ENCODE peak calls at places on chromosomes 12 and 14, in eight cellular contexts. One of them, this sample, is unnamed.

GRCh38 chr12:79936670-79937069 is 1.8 kb upstream of the PPP1R12A start:
- DNase-seq in body of pancreas: no peak
- DNase-seq in CD4-positive, CD25-positive, alpha-beta regulatory T cell: no peak
- DNase-seq in heart left ventricle: no peak
- DNase-seq in naive thymus-derived CD4-positive, alpha-beta T cell: no peak
- DNase-seq in GM23338: no peak
- DNase-seq in CD8-positive, alpha-beta T cell: no peak
- DNase-seq in heart right ventricle: no peak
- DNase-seq in this sample: no peak

GRCh38 chr12:75908961-75909699 is 122.4 kb downstream of the PHLDA1 start:
- DNase-seq in heart left ventricle: peak; percentile 80
- DNase-seq in CD4-positive, CD25-positive, alpha-beta regulatory T cell: no peak
- DNase-seq in naive thymus-derived CD4-positive, alpha-beta T cell: no peak
- DNase-seq in heart right ventricle: peak; percentile 66
- DNase-seq in CD8-positive, alpha-beta T cell: no peak
- DNase-seq in body of pancreas: peak; percentile 76
- DNase-seq in GM23338: no peak
- DNase-seq in this sample: no peak

GRCh38 chr12:124252964-124253363 is 41.9 kb upstream of the RFLNA start:
- DNase-seq in heart right ventricle: no peak
- DNase-seq in CD4-positive, CD25-positive, alpha-beta regulatory T cell: no peak
- DNase-seq in naive thymus-derived CD4-positive, alpha-beta T cell: no peak
- DNase-seq in GM23338: no peak
- DNase-seq in heart left ventricle: no peak
- DNase-seq in CD8-positive, alpha-beta T cell: no peak
- DNase-seq in body of pancreas: no peak
- DNase-seq in this sample: no peak

GRCh38 chr12:98973395-98973794 is 328.3 kb downstream of the APAF1 start:
- DNase-seq in CD4-positive, CD25-positive, alpha-beta regulatory T cell: no peak
- DNase-seq in heart left ventricle: no peak
- DNase-seq in naive thymus-derived CD4-positive, alpha-beta T cell: no peak
- DNase-seq in GM23338: no peak
- DNase-seq in heart right ventricle: no peak
- DNase-seq in body of pancreas: no peak
- DNase-seq in CD8-positive, alpha-beta T cell: no peak
- DNase-seq in this sample: no peak

GRCh38 chr12:106900554-106900953 is 55.2 kb upstream of the TMEM263 start:
- DNase-seq in CD8-positive, alpha-beta T cell: no peak
- DNase-seq in heart left ventricle: no peak
- DNase-seq in heart right ventricle: no peak
- DNase-seq in CD4-positive, CD25-positive, alpha-beta regulatory T cell: no peak
- DNase-seq in naive thymus-derived CD4-positive, alpha-beta T cell: no peak
- DNase-seq in body of pancreas: no peak
- DNase-seq in GM23338: peak; percentile 10
- DNase-seq in this sample: no peak

GRCh38 chr12:26090853-26091510 is 33.9 kb downstream of the BHLHE41 start:
- DNase-seq in GM23338: no peak
- DNase-seq in body of pancreas: no peak
- DNase-seq in heart right ventricle: no peak
- DNase-seq in CD8-positive, alpha-beta T cell: no peak
- DNase-seq in heart left ventricle: no peak
- DNase-seq in naive thymus-derived CD4-positive, alpha-beta T cell: no peak
- DNase-seq in CD4-positive, CD25-positive, alpha-beta regulatory T cell: no peak
- DNase-seq in this sample: no peak

GRCh38 chr12:89156862-89157262 is 195.4 kb downstream of the DUSP6 start:
- DNase-seq in heart left ventricle: no peak
- DNase-seq in CD8-positive, alpha-beta T cell: no peak
- DNase-seq in body of pancreas: no peak
- DNase-seq in GM23338: no peak
- DNase-seq in heart right ventricle: no peak
- DNase-seq in naive thymus-derived CD4-positive, alpha-beta T cell: no peak
- DNase-seq in CD4-positive, CD25-positive, alpha-beta regulatory T cell: no peak
- DNase-seq in this sample: no peak

GRCh38 chr14:74720526-74720925 is 7.6 kb downstream of the FCF1 start:
- DNase-seq in CD4-positive, CD25-positive, alpha-beta regulatory T cell: no peak
- DNase-seq in GM23338: no peak
- DNase-seq in body of pancreas: no peak
- DNase-seq in CD8-positive, alpha-beta T cell: no peak
- DNase-seq in naive thymus-derived CD4-positive, alpha-beta T cell: no peak
- DNase-seq in heart right ventricle: no peak
- DNase-seq in heart left ventricle: no peak
- DNase-seq in this sample: no peak

GRCh38 chr12:76690916-76691700 is 72.8 kb upstream of the ZDHHC17 start:
- DNase-seq in heart left ventricle: no peak
- DNase-seq in CD4-positive, CD25-positive, alpha-beta regulatory T cell: no peak
- DNase-seq in naive thymus-derived CD4-positive, alpha-beta T cell: no peak
- DNase-seq in CD8-positive, alpha-beta T cell: no peak
- DNase-seq in GM23338: no peak
- DNase-seq in body of pancreas: no peak
- DNase-seq in heart right ventricle: no peak
- DNase-seq in this sample: no peak

GRCh38 chr14:93976477-93977057 is at the start of gene ASB2:
- DNase-seq in CD4-positive, CD25-positive, alpha-beta regulatory T cell: no peak
- DNase-seq in body of pancreas: no peak
- DNase-seq in heart right ventricle: no peak
- DNase-seq in CD8-positive, alpha-beta T cell: no peak
- DNase-seq in heart left ventricle: peak; percentile 52
- DNase-seq in naive thymus-derived CD4-positive, alpha-beta T cell: no peak
- DNase-seq in GM23338: no peak
- DNase-seq in this sample: no peak

GRCh38 chr12:85348779-85349178 is 68.8 kb downstream of the ALX1 start:
- DNase-seq in CD4-positive, CD25-positive, alpha-beta regulatory T cell: no peak
- DNase-seq in CD8-positive, alpha-beta T cell: no peak
- DNase-seq in heart left ventricle: no peak
- DNase-seq in heart right ventricle: no peak
- DNase-seq in naive thymus-derived CD4-positive, alpha-beta T cell: no peak
- DNase-seq in GM23338: no peak
- DNase-seq in body of pancreas: no peak
- DNase-seq in this sample: no peak

GRCh38 chr12:52210186-52210924 is 18.5 kb upstream of the KRT80 start:
- DNase-seq in GM23338: no peak
- DNase-seq in heart right ventricle: no peak
- DNase-seq in naive thymus-derived CD4-positive, alpha-beta T cell: no peak
- DNase-seq in CD4-positive, CD25-positive, alpha-beta regulatory T cell: no peak
- DNase-seq in body of pancreas: no peak
- DNase-seq in CD8-positive, alpha-beta T cell: no peak
- DNase-seq in heart left ventricle: no peak
- DNase-seq in this sample: no peak

GRCh38 chr14:100857923-100858837 is 32.3 kb downstream of the MEG3 start:
- DNase-seq in heart right ventricle: no peak
- DNase-seq in naive thymus-derived CD4-positive, alpha-beta T cell: no peak
- DNase-seq in body of pancreas: no peak
- DNase-seq in GM23338: no peak
- DNase-seq in CD8-positive, alpha-beta T cell: no peak
- DNase-seq in CD4-positive, CD25-positive, alpha-beta regulatory T cell: no peak
- DNase-seq in heart left ventricle: no peak
- DNase-seq in this sample: no peak

GRCh38 chr14:32438511-32438910 is 109.4 kb downstream of the AKAP6 start:
- DNase-seq in CD4-positive, CD25-positive, alpha-beta regulatory T cell: no peak
- DNase-seq in naive thymus-derived CD4-positive, alpha-beta T cell: no peak
- DNase-seq in CD8-positive, alpha-beta T cell: no peak
- DNase-seq in heart right ventricle: no peak
- DNase-seq in GM23338: no peak
- DNase-seq in body of pancreas: no peak
- DNase-seq in heart left ventricle: no peak
- DNase-seq in this sample: no peak

GRCh38 chr12:10132971-10133370 is 3.0 kb upstream of the CLEC7A start:
- DNase-seq in CD4-positive, CD25-positive, alpha-beta regulatory T cell: no peak
- DNase-seq in heart right ventricle: no peak
- DNase-seq in heart left ventricle: no peak
- DNase-seq in body of pancreas: no peak
- DNase-seq in GM23338: peak; percentile 32
- DNase-seq in naive thymus-derived CD4-positive, alpha-beta T cell: no peak
- DNase-seq in CD8-positive, alpha-beta T cell: no peak
- DNase-seq in this sample: no peak

GRCh38 chr14:71169028-71169427 is 261.8 kb downstream of the PCNX1 start:
- DNase-seq in body of pancreas: no peak
- DNase-seq in CD8-positive, alpha-beta T cell: no peak
- DNase-seq in CD4-positive, CD25-positive, alpha-beta regulatory T cell: no peak
- DNase-seq in heart left ventricle: no peak
- DNase-seq in heart right ventricle: no peak
- DNase-seq in naive thymus-derived CD4-positive, alpha-beta T cell: peak; percentile 3
- DNase-seq in GM23338: no peak
- DNase-seq in this sample: no peak

GRCh38 chr14:68146812-68147211 is 327.2 kb downstream of the RAD51B start:
- DNase-seq in body of pancreas: no peak
- DNase-seq in naive thymus-derived CD4-positive, alpha-beta T cell: no peak
- DNase-seq in heart left ventricle: no peak
- DNase-seq in GM23338: no peak
- DNase-seq in CD8-positive, alpha-beta T cell: no peak
- DNase-seq in heart right ventricle: no peak
- DNase-seq in CD4-positive, CD25-positive, alpha-beta regulatory T cell: no peak
- DNase-seq in this sample: no peak

GRCh38 chr14:31969371-31969770 is 107.7 kb upstream of the ARHGAP5 start:
- DNase-seq in heart left ventricle: no peak
- DNase-seq in CD8-positive, alpha-beta T cell: no peak
- DNase-seq in GM23338: no peak
- DNase-seq in heart right ventricle: no peak
- DNase-seq in naive thymus-derived CD4-positive, alpha-beta T cell: no peak
- DNase-seq in CD4-positive, CD25-positive, alpha-beta regulatory T cell: no peak
- DNase-seq in body of pancreas: no peak
- DNase-seq in this sample: no peak

GRCh38 chr14:23357261-23357660 is 4.6 kb upstream of the SLC22A17 start:
- DNase-seq in CD4-positive, CD25-positive, alpha-beta regulatory T cell: no peak
- DNase-seq in CD8-positive, alpha-beta T cell: no peak
- DNase-seq in body of pancreas: no peak
- DNase-seq in GM23338: no peak
- DNase-seq in heart left ventricle: no peak
- DNase-seq in naive thymus-derived CD4-positive, alpha-beta T cell: no peak
- DNase-seq in heart right ventricle: no peak
- DNase-seq in this sample: no peak

GRCh38 chr12:8637244-8637643 is 24.6 kb upstream of the AICDA start:
- DNase-seq in heart left ventricle: no peak
- DNase-seq in body of pancreas: no peak
- DNase-seq in CD8-positive, alpha-beta T cell: no peak
- DNase-seq in GM23338: no peak
- DNase-seq in naive thymus-derived CD4-positive, alpha-beta T cell: no peak
- DNase-seq in CD4-positive, CD25-positive, alpha-beta regulatory T cell: no peak
- DNase-seq in heart right ventricle: no peak
- DNase-seq in this sample: no peak
- H3K27me3 ChIP-seq in heart left ventricle: no peaks in the 10 kb centered on the region
- H3K27me3 ChIP-seq in body of pancreas: no peaks in the 10 kb centered on the region
- H3K27me3 ChIP-seq in CD8-positive, alpha-beta T cell: no peaks in the 10 kb centered on the region
- H3K27me3 ChIP-seq in GM23338: no peaks in the 10 kb centered on the region
- H3K27me3 ChIP-seq in naive thymus-derived CD4-positive, alpha-beta T cell: no peaks in the 10 kb centered on the region
- H3K27me3 ChIP-seq in CD4-positive, CD25-positive, alpha-beta regulatory T cell: no peaks in the 10 kb centered on the region
- H3K27me3 ChIP-seq in heart right ventricle: no peaks in the 10 kb centered on the region
- H3K27me3 ChIP-seq in this sample: no peaks in the 10 kb centered on the region

GRCh38 chr14:99262977-99263448 is 9.0 kb downstream of the BCL11B start:
- DNase-seq in naive thymus-derived CD4-positive, alpha-beta T cell: no peak
- DNase-seq in heart left ventricle: no peak
- DNase-seq in CD4-positive, CD25-positive, alpha-beta regulatory T cell: no peak
- DNase-seq in GM23338: peak; percentile 74
- DNase-seq in body of pancreas: no peak
- DNase-seq in CD8-positive, alpha-beta T cell: no peak
- DNase-seq in heart right ventricle: no peak
- DNase-seq in this sample: no peak
- H3K4me3 ChIP-seq in naive thymus-derived CD4-positive, alpha-beta T cell: peak overlapping the region; percentile 90
- H3K4me3 ChIP-seq in heart left ventricle: no peak overlapping the region
- H3K4me3 ChIP-seq in CD4-positive, CD25-positive, alpha-beta regulatory T cell: peak overlapping the region; percentile 99
- H3K4me3 ChIP-seq in GM23338: peak overlapping the region; percentile 44
- H3K4me3 ChIP-seq in body of pancreas: no peak overlapping the region
- H3K4me3 ChIP-seq in CD8-positive, alpha-beta T cell: peak overlapping the region; percentile 87
- H3K4me3 ChIP-seq in heart right ventricle: no peak overlapping the region
- H3K4me3 ChIP-seq in this sample: peak overlapping the region; percentile 58

DNA sequence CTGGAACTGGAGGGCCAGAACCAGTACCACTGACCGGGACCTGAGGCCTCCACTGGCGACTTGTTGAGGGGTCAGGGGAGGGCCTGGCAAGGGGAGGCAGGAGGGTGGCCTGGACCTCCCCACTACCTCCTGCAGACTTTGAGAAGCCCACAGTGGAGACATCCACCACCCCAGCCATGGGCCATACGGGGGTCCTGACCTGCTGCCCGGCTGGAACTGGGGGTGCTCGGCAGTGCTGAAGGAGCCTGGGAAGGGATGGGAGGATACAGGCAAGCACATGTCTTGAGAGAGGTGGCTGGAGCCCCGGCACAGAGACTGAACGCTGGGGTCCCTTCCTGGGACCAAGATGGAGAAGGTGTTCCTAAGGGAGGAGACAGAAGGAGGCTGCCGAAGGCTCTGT is 14.3 kb downstream of the NGB start:
- DNase-seq in CD4-positive, CD25-positive, alpha-beta regulatory T cell: no peak
- DNase-seq in naive thymus-derived CD4-positive, alpha-beta T cell: no peak
- DNase-seq in heart right ventricle: no peak
- DNase-seq in GM23338: no peak
- DNase-seq in body of pancreas: no peak
- DNase-seq in heart left ventricle: no peak
- DNase-seq in CD8-positive, alpha-beta T cell: no peak
- DNase-seq in this sample: no peak
- H3K4me1 ChIP-seq in CD4-positive, CD25-positive, alpha-beta regulatory T cell: no peaks in the 10 kb centered on the region
- H3K4me1 ChIP-seq in naive thymus-derived CD4-positive, alpha-beta T cell: no peaks in the 10 kb centered on the region
- H3K4me1 ChIP-seq in heart right ventricle: no peaks in the 10 kb centered on the region
- H3K4me1 ChIP-seq in GM23338: no peaks in the 10 kb centered on the region
- H3K4me1 ChIP-seq in body of pancreas: no peaks in the 10 kb centered on the region
- H3K4me1 ChIP-seq in heart left ventricle: no peaks in the 10 kb centered on the region
- H3K4me1 ChIP-seq in CD8-positive, alpha-beta T cell: no peaks in the 10 kb centered on the region
- H3K4me1 ChIP-seq in this sample: no peaks in the 10 kb centered on the region

DNA sequence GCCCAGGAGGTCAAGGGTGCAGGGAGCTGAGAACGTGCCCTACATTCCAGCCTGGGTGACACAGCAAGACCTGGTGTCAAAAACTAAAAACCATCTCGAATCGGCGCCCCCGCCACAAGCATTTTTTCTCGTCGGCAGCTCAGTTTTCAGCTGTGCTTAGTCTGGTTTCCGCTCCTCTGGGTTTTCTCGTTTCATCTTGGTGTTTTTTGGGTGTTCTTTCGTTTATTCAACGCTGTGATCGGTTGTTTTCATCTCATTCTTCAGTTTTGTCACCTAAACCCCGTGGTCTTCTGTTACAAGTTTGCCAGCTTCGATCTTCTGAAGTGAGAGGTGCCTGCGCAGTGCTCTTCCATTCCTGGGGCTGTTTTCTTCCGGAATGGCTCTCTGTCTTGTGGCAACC is 41.4 kb downstream of the NOC4L start:
- DNase-seq in CD4-positive, CD25-positive, alpha-beta regulatory T cell: no peak
- DNase-seq in heart right ventricle: no peak
- DNase-seq in CD8-positive, alpha-beta T cell: peak; percentile 72
- DNase-seq in body of pancreas: no peak
- DNase-seq in naive thymus-derived CD4-positive, alpha-beta T cell: peak; percentile 90
- DNase-seq in heart left ventricle: no peak
- DNase-seq in GM23338: no peak
- DNase-seq in this sample: peak; percentile 20
- H3K27me3 ChIP-seq in CD4-positive, CD25-positive, alpha-beta regulatory T cell: no peaks in the 10 kb centered on the region
- H3K27me3 ChIP-seq in heart right ventricle: peaks cover 46% of the 10 kb centered on the region
- H3K27me3 ChIP-seq in CD8-positive, alpha-beta T cell: no peaks in the 10 kb centered on the region
- H3K27me3 ChIP-seq in body of pancreas: no peaks in the 10 kb centered on the region
- H3K27me3 ChIP-seq in naive thymus-derived CD4-positive, alpha-beta T cell: no peaks in the 10 kb centered on the region
- H3K27me3 ChIP-seq in heart left ventricle: no peaks in the 10 kb centered on the region
- H3K27me3 ChIP-seq in GM23338: peaks cover 46% of the 10 kb centered on the region
- H3K27me3 ChIP-seq in this sample: no peaks in the 10 kb centered on the region

DNA sequence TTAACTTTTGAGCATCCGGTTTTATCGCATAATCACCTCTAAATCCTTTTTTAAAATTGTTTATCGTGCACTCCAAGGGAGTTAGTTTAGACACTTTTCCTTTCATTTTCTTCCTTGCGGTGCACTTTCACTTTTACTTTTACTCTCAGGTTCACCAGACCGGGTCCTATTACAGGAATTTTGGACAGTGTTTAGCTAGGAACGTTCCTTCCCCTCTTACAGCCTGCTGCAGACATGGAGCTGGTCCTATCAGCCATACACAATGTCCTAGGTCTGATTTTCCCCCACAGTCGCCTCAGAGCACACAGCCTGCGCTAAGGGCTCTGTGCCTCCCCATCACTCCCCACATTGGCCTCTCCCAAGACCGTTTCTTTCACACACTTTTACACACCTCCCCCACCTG is 103.9 kb downstream of the ALG10 start:
- DNase-seq in body of pancreas: no peak
- DNase-seq in naive thymus-derived CD4-positive, alpha-beta T cell: peak; percentile 16
- DNase-seq in heart right ventricle: no peak
- DNase-seq in heart left ventricle: no peak
- DNase-seq in GM23338: no peak
- DNase-seq in CD4-positive, CD25-positive, alpha-beta regulatory T cell: no peak
- DNase-seq in CD8-positive, alpha-beta T cell: no peak
- DNase-seq in this sample: no peak
- H3K4me3 ChIP-seq in body of pancreas: no peak overlapping the region
- H3K4me3 ChIP-seq in naive thymus-derived CD4-positive, alpha-beta T cell: peak overlapping the region; percentile 26
- H3K4me3 ChIP-seq in heart right ventricle: peak overlapping the region; percentile 39
- H3K4me3 ChIP-seq in heart left ventricle: peak overlapping the region; percentile 47
- H3K4me3 ChIP-seq in GM23338: no peak overlapping the region
- H3K4me3 ChIP-seq in CD4-positive, CD25-positive, alpha-beta regulatory T cell: peak overlapping the region; percentile 70
- H3K4me3 ChIP-seq in CD8-positive, alpha-beta T cell: peak overlapping the region; percentile 7
- H3K4me3 ChIP-seq in this sample: peak overlapping the region; percentile 51